ENCODE peak calls at places on chromosomes 5 and 9, in six cellular contexts. I is CD8-positive, alpha-beta T cell; Q is Peyer's patch; E is cardiac muscle cell; O is M059J; Y is fibroblast of the conjunctiva. P is an unnamed sample.
A peak's percentile ranks its signal among the peaks of the same experiment; 100 is the strongest.

GRCh38 chr5:178389031-178389729 is 156.6 kb upstream of the PHYKPL start:
- DNase-seq in E (no peak), Y (no peak), O (no peak), Q (no peak), I (no peak), P (no peak)

GRCh38 chr9:88651682-88652633 is 117.0 kb downstream of the NXNL2 start:
- DNase-seq in Y (peak; percentile 94), Q (peak; percentile 51), I (no peak), E (no peak), O (peak; percentile 97), P (peak; percentile 76)

GRCh38 chr5:142110046-142110531 is 1.5 kb downstream of the NDFIP1 start:
- DNase-seq in O (peak; percentile 55), I (no peak), E (no peak), Q (no peak), Y (peak; percentile 46), P (no peak)

GRCh38 chr5:60339691-60340191 is 360.2 kb downstream of the DEPDC1B start:
- DNase-seq in I (no peak), Q (no peak), Y (peak; percentile 50), O (peak; percentile 35), E (no peak), P (no peak)

GRCh38 chr9:69472101-69472625 is 147.1 kb downstream of the ENTREP1 start:
- DNase-seq in E (no peak), Q (no peak), O (no peak), I (no peak), Y (no peak), P (no peak)

GRCh38 chr5:6812800-6813731 is 99.8 kb downstream of the TENT4A start:
- DNase-seq in I (no peak), Q (peak; percentile 66), E (no peak), O (peak; percentile 12), Y (no peak), P (no peak)

GRCh38 chr9:34072410-34072809 is 23.7 kb upstream of the UBAP2 start:
- DNase-seq in Y (no peak), Q (no peak), E (no peak), I (no peak), O (no peak), P (no peak)

GRCh38 chr5:16894236-16895057 is 41.6 kb downstream of the MYO10 start:
- DNase-seq in Q (peak; percentile 75), Y (peak; percentile 58), E (peak; percentile 54), I (no peak), O (peak; percentile 99), P (peak; percentile 61)

GRCh38 chr5:75670571-75670970 is 46.7 kb downstream of the POC5 start:
- DNase-seq in I (no peak), Y (no peak), Q (no peak), O (no peak), E (no peak), P (peak; percentile 67)

GRCh38 chr9:6305954-6306563 is 22.1 kb upstream of the TPD52L3 start:
- DNase-seq in Y (peak; percentile 32), E (peak; percentile 39), I (no peak), O (peak; percentile 64), Q (no peak), P (peak; percentile 15)

GRCh38 chr5:176524138-176524537 is 13.1 kb downstream of the RNF44 start:
- DNase-seq in O (no peak), I (no peak), Q (no peak), Y (no peak), E (no peak), P (no peak)

GRCh38 chr9:14311940-14312572 is 1.9 kb downstream of the NFIB start:
- DNase-seq in E (no peak), O (no peak), Y (no peak), Q (no peak), I (no peak), P (no peak)

GRCh38 chr5:172127581-172127980 is 60.4 kb downstream of the STK10 start:
- DNase-seq in Q (no peak), Y (no peak), I (no peak), O (no peak), E (no peak), P (no peak)

GRCh38 chr9:74066128-74066527 is 431.0 kb upstream of the RORB start:
- DNase-seq in Y (no peak), I (no peak), Q (no peak), E (no peak), O (no peak), P (no peak)

P was measured in epithelial cell of proximal tubule.